ENCODE peak calls at places on chromosomes 1 and 21, in seven cellular contexts. S, I, P, G, J, D and X are unnamed samples.

GRCh38 chr1:156419863-156420208 is 50.8 kb downstream of the RHBG start:
- DNase-seq in S (no peak), I (no peak), P (no peak), G (peak), J (no peak), D (peak), X (no peak)

GRCh38 chr1:150498342-150498741 is 9.6 kb upstream of the ECM1 start:
- DNase-seq in S (no peak), I (no peak), P (no peak), G (no peak), J (no peak), D (no peak), X (no peak)

GRCh38 chr1:5324903-5325302 is 667.3 kb downstream of the NPHP4 start:
- DNase-seq in S (no peak), I (no peak), P (no peak), G (no peak), J (no peak), D (no peak), X (no peak)

GRCh38 chr1:18948913-18949688 is 7.4 kb downstream of the IFFO2 start:
- DNase-seq in S (no peak), I (no peak), P (peak), G (no peak), J (peak), D (no peak), X (no peak)

GRCh38 chr1:101357444-101357986 is 120.7 kb downstream of the S1PR1 start:
- DNase-seq in S (peak), I (peak), P (peak), G (peak), J (peak), D (peak), X (peak)

GRCh38 chr1:46131093-46131492 is 1.3 kb downstream of the PIK3R3 start:
- DNase-seq in S (no peak), I (peak), P (no peak), G (no peak), J (peak), D (no peak), X (no peak)

GRCh38 chr1:204591473-204592090 is 75.4 kb downstream of the MDM4 start:
- DNase-seq in S (no peak), I (no peak), P (no peak), G (no peak), J (peak), D (no peak), X (no peak)

GRCh38 chr1:230627767-230628166 is 14.5 kb upstream of the COG2 start:
- DNase-seq in S (no peak), I (no peak), P (no peak), G (no peak), J (no peak), D (no peak), X (no peak)

GRCh38 chr21:39347537-39347936 is 1.4 kb downstream of the HMGN1 start:
- DNase-seq in S (no peak), I (no peak), P (no peak), G (no peak), J (no peak), D (no peak), X (no peak)

GRCh38 chr1:161200992-161201827 is 957 bp upstream of the NDUFS2 start:
- DNase-seq in S (no peak), I (no peak), P (no peak), G (no peak), J (peak), D (no peak), X (no peak)

GRCh38 chr1:29824478-29825273 is 588.4 kb downstream of the PTPRU start:
- DNase-seq in S (no peak), I (peak), P (no peak), G (no peak), J (no peak), D (no peak), X (no peak)

GRCh38 chr1:151058682-151059341 is 610 bp downstream of the CDC42SE1 start:
- DNase-seq in S (no peak), I (peak), P (peak), G (peak), J (peak), D (peak), X (no peak)